ENCODE peak calls at places on chromosome 12, in four cellular contexts. X, E, A and W are unnamed samples.
A peak's percentile ranks its signal among the peaks of the same experiment; 100 is the strongest.

GRCh38 chr12:68943848-68944247 is 10.9 kb upstream of the CPM start:
- DNase-seq in X (no peak), E (no peak), A (no peak), W (no peak)

GRCh38 chr12:103397536-103397935 is 98.2 kb downstream of the C12orf42 start:
- DNase-seq in X (no peak), E (no peak), A (no peak), W (no peak)

GRCh38 chr12:128974881-128975280 is 121.6 kb downstream of the GLT1D1 start:
- DNase-seq in X (no peak), E (no peak), A (no peak), W (no peak)

GRCh38 chr12:47361389-47362031 is 281.8 kb upstream of the AMIGO2 start:
- DNase-seq in X (peak; percentile 7), E (no peak), A (no peak), W (no peak)

GRCh38 chr12:27424631-27425230 is 21.8 kb upstream of the SMCO2 start:
- DNase-seq in X (peak; percentile 44), E (no peak), A (no peak), W (no peak)

GRCh38 chr12:127065595-127065994 is 1201.4 kb upstream of the TMEM132C start:
- DNase-seq in X (no peak), E (no peak), A (no peak), W (no peak)

GRCh38 chr12:68958337-68958736 is 25.4 kb upstream of the CPM start:
- DNase-seq in X (no peak), E (no peak), A (peak; percentile 36), W (no peak)

GRCh38 chr12:72476301-72476700 is 204.1 kb downstream of the TRHDE start:
- DNase-seq in X (no peak), E (no peak), A (no peak), W (no peak)

GRCh38 chr12:3135522-3136461 is 58.6 kb downstream of the TSPAN9 start:
- DNase-seq in X (peak; percentile 75), E (peak; percentile 10), A (peak; percentile 80), W (no peak)

GRCh38 chr12:47885012-47885501 is 19.7 kb downstream of the VDR start:
- DNase-seq in X (no peak), E (no peak), A (no peak), W (no peak)

GRCh38 chr12:113271466-113271852 is 50.2 kb downstream of the TPCN1 start:
- DNase-seq in X (no peak), E (no peak), A (no peak), W (no peak)

GRCh38 chr12:43069768-43070221 is 480.2 kb upstream of the PRICKLE1 start:
- DNase-seq in X (no peak), E (no peak), A (no peak), W (no peak)

GRCh38 chr12:104280703-104281458 is 22.7 kb upstream of the EID3 start:
- DNase-seq in X (peak; percentile 93), E (no peak), A (no peak), W (no peak)

GRCh38 chr12:65922077-65922476 is 97.8 kb downstream of the HMGA2 start:
- DNase-seq in X (no peak), E (no peak), A (no peak), W (no peak)

GRCh38 chr12:43501705-43502104 is 50.3 kb downstream of the ADAMTS20 start:
- DNase-seq in X (peak; percentile 17), E (no peak), A (no peak), W (no peak)

GRCh38 chr12:84919271-84919670 is 6.7 kb upstream of the SLC6A15 start:
- DNase-seq in X (peak; percentile 2), E (no peak), A (no peak), W (no peak)

GRCh38 chr12:27550653-27550975 is 26.6 kb downstream of the PPFIBP1 start:
- DNase-seq in X (no peak), E (no peak), A (no peak), W (no peak)

GRCh38 chr12:124524231-124524925 is 43.0 kb downstream of the NCOR2 start:
- DNase-seq in X (peak; percentile 79), E (no peak), A (no peak), W (no peak)

GRCh38 chr12:46384451-46385301 is 12.1 kb upstream of the SLC38A2 start:
- DNase-seq in X (peak; percentile 61), E (no peak), A (no peak), W (no peak)

GRCh38 chr12:117333331-117334000 is 28.0 kb downstream of the NOS1 start:
- DNase-seq in X (no peak), E (no peak), A (no peak), W (no peak)

GRCh38 chr12:53860426-53861223 is 78.0 kb upstream of the HOXC13 start:
- DNase-seq in X (no peak), E (no peak), A (no peak), W (no peak)

GRCh38 chr12:93279849-93280412 is 97.8 kb upstream of the NUDT4 start:
- DNase-seq in X (no peak), E (no peak), A (no peak), W (no peak)

GRCh38 chr12:6840428-6841138 is at the start of gene GNB3:
- DNase-seq in X (no peak), E (no peak), A (no peak), W (no peak)

GRCh38 chr12:93148412-93148811 is 219.3 kb upstream of the EEA1 start:
- DNase-seq in X (no peak), E (no peak), A (no peak), W (no peak)

GRCh38 chr12:109589240-109589590 is 15.6 kb downstream of the MVK start:
- DNase-seq in X (no peak), E (no peak), A (no peak), W (no peak)

GRCh38 chr12:96132819-96133218 is 61.4 kb upstream of the ELK3 start:
- DNase-seq in X (no peak), E (no peak), A (no peak), W (no peak)

GRCh38 chr12:6038160-6038559 is 86.3 kb downstream of the VWF start:
- DNase-seq in X (peak; percentile 43), E (peak; percentile 11), A (peak; percentile 56), W (no peak)

GRCh38 chr12:69097619-69098368 is 141.6 kb upstream of the CPSF6 start:
- DNase-seq in X (peak; percentile 26), E (no peak), A (no peak), W (no peak)

GRCh38 chr12:124814741-124815613 is 48.7 kb downstream of the SCARB1 start:
- DNase-seq in X (no peak), E (no peak), A (no peak), W (no peak)

GRCh38 chr12:14185441-14186192 is 179.9 kb upstream of the ATF7IP start:
- DNase-seq in X (peak; percentile 40), E (no peak), A (no peak), W (no peak)

GRCh38 chr12:68595246-68595645 is 15.5 kb upstream of the RAP1B start:
- DNase-seq in X (no peak), E (no peak), A (no peak), W (no peak)

GRCh38 chr12:97022831-97023230 is 115.8 kb downstream of the NEDD1 start:
- DNase-seq in X (no peak), E (no peak), A (no peak), W (no peak)

GRCh38 chr12:1318327-1319031 is 275.9 kb downstream of the FBXL14 start:
- DNase-seq in X (peak; percentile 48), E (no peak), A (no peak), W (no peak)

GRCh38 chr12:8609061-8609570 is 3.5 kb downstream of the AICDA start:
- DNase-seq in X (peak; percentile 41), E (no peak), A (no peak), W (no peak)